ENCODE peak calls at places on chromosomes 2 and 18, in five cellular contexts. H, U, V, X and R are unnamed samples.
A peak's percentile ranks its signal among the peaks of the same experiment; 100 is the strongest.

GRCh38 chr18:55634545-55634944 is 46.6 kb upstream of the TCF4 start:
- DNase-seq in H (no peak), U (peak; percentile 61), V (no peak), X (peak; percentile 78), R (no peak)

GRCh38 chr18:79511671-79512301 is 116.1 kb downstream of the NFATC1 start:
- DNase-seq in H (no peak), U (no peak), V (peak; percentile 31), X (peak; percentile 13), R (no peak)

GRCh38 chr2:239433777-239434396 is 33.1 kb upstream of the HDAC4 start:
- DNase-seq in H (no peak), U (no peak), V (no peak), X (no peak), R (no peak)

GRCh38 chr18:56380682-56381081 is 257.7 kb downstream of the TXNL1 start:
- DNase-seq in H (no peak), U (no peak), V (no peak), X (no peak), R (no peak)

GRCh38 chr18:76564636-76565237 is 69.7 kb upstream of the ZNF516 start:
- DNase-seq in H (no peak), U (no peak), V (no peak), X (peak; percentile 17), R (no peak)

GRCh38 chr18:57269756-57270534 is 82.4 kb upstream of the ST8SIA3 start:
- DNase-seq in H (no peak), U (no peak), V (no peak), X (no peak), R (no peak)

GRCh38 chr18:35786359-35787042 is 186.0 kb upstream of the RMP24 start:
- DNase-seq in H (no peak), U (no peak), V (no peak), X (no peak), R (no peak)

GRCh38 chr2:236861196-236861875 is 224.4 kb upstream of the COPS8 start:
- DNase-seq in H (no peak), U (no peak), V (no peak), X (no peak), R (no peak)

GRCh38 chr2:172427256-172427989 is at the start of gene ITGA6:
- DNase-seq in H (peak; percentile 47), U (peak; percentile 67), V (peak; percentile 88), X (no peak), R (peak; percentile 70)

GRCh38 chr2:205806126-205806905 is 124.0 kb downstream of the NRP2 start:
- DNase-seq in H (no peak), U (no peak), V (no peak), X (no peak), R (no peak)

GRCh38 chr2:210195066-210195852 is 24.1 kb upstream of the KANSL1L start:
- DNase-seq in H (no peak), U (no peak), V (no peak), X (peak; percentile 78), R (peak; percentile 18)

GRCh38 chr2:192546566-192546965 is 351.8 kb upstream of the TMEFF2 start:
- DNase-seq in H (no peak), U (no peak), V (no peak), X (no peak), R (no peak)

GRCh38 chr2:30385327-30385726 is 61.7 kb upstream of the LCLAT1 start:
- DNase-seq in H (no peak), U (no peak), V (peak; percentile 67), X (peak; percentile 54), R (no peak)

GRCh38 chr2:30271300-30271699 is 40.0 kb downstream of the LBH start:
- DNase-seq in H (no peak), U (no peak), V (no peak), X (no peak), R (no peak)

GRCh38 chr18:47120428-47120827 is 29.9 kb downstream of the HDHD2 start:
- DNase-seq in H (peak; percentile 64), U (no peak), V (no peak), X (no peak), R (peak; percentile 22)

GRCh38 chr2:238083919-238084318 is 16.2 kb upstream of the ESPNL start:
- DNase-seq in H (no peak), U (no peak), V (no peak), X (no peak), R (no peak)

GRCh38 chr2:235357881-235358280 is 136.0 kb upstream of the AGAP1 start:
- DNase-seq in H (no peak), U (no peak), V (no peak), X (no peak), R (no peak)
- TF ChIP-seq CTCF in H (no peak), U (no peak), V (no peak), X (no peak), R (no peak)

DNA sequence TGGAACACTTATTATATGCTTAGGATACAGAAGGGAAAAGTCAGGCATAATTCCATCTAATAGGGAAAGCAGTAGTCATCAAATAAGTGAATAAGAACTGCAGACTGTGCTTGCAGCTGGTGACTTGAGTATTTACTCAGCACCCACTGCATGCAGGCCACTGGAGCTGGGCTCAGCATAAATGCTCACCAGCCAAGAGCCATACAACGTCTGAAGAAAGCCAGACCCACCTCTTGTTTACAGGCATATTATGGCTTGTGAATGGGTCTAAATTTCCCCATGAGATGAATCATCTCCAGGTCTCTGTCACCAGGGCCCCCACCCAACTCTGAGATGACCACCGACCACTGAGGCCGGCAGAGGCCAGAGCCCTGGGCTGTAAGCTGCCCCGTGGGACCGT is 123.8 kb upstream of the PKDCC start:
- DNase-seq in H (no peak), U (no peak), V (no peak), X (no peak), R (no peak)
- TF ChIP-seq CTCF in H (no peak), U (no peak), V (no peak), X (no peak), R (no peak)

DNA sequence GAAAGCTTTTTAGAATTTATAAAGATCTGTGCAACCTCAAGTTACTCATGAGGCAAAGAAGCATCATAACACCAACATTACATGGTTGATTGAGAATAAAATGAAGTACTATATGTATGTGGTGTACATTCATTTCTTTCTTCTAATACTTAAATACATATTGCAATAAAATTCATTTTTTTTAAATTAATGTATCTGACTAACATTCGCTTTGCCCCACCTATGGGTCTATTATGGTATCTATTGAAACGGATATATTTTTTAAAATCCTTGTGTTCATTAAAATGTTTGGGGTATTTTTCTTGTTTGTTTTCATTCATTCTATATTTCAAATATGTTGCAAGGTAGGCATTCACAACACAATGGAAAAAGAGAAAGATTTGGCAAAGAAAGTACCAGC is 237.5 kb downstream of the DSEL start:
- DNase-seq in H (no peak), U (no peak), V (no peak), X (no peak), R (no peak)
- TF ChIP-seq CTCF in H (no peak), U (no peak), V (no peak), X (peak; percentile 5), R (no peak)

DNA sequence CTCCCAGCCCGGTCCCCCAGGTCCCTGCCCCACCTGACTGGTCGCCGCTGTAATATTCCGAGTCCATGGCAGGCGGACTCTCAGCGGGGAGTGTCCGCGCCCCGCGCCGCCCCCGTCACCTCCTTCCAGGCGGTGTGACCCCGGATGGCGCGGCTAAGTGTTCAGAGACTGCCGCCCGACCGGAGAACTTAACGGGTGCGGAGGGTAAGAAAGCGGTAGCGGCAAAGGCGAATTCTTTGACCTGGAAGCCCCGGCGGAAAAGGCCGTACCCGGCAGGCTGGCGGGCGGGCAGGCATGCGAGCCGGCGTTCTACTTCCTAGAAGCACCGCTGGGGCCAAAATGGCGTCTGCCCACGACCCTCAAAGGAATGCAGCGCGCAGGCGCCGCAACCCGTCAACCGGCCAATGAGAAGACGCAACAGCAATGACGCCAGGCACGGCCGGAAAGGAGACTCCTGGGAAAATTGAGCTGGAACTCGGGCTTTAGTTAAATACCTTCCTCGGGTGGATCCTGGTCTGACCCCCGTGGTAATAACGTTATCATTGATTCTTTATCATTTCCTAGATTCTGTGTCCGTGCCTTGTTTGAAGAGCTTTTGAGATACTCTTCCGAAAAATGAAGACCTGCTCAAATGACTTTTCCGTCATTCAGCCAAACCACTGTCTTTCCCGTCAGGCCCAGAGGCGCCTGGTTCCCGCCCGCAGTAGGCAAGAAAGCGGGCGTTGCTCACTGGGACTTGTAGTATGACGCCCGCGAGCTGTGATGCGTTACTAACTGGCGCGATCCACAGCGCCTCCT is at the start of gene IWS1:
- DNase-seq in H (peak; percentile 95), U (peak; percentile 90), V (peak; percentile 96), X (peak; percentile 98), R (peak; percentile 94)
- TF ChIP-seq CTCF in H (no peak), U (no peak), V (no peak), X (peak; percentile 23), R (no peak)

DNA sequence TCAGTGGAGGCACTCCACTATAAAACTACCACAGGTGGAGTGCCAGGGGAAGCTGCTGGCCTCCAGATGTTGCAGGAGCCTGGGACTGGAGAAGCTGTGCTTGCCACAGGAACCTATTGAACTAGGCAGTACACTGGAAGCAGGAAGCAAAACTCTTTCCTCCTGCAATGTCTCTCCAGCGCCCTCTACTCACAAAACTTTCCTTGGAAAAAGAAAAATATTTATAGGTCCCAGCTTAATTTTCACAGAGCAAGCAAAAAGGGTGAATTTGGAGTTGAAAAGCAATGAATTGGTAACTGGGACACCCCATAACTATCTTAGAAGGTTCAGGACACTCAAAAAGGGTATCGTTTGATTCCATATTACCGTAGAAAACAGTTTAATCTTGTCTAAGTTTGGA is 33.2 kb upstream of the REEP1 start:
- DNase-seq in H (no peak), U (no peak), V (no peak), X (no peak), R (no peak)
- TF ChIP-seq CTCF in H (peak; percentile 3), U (no peak), V (peak; percentile 28), X (peak; percentile 10), R (no peak)

DNA sequence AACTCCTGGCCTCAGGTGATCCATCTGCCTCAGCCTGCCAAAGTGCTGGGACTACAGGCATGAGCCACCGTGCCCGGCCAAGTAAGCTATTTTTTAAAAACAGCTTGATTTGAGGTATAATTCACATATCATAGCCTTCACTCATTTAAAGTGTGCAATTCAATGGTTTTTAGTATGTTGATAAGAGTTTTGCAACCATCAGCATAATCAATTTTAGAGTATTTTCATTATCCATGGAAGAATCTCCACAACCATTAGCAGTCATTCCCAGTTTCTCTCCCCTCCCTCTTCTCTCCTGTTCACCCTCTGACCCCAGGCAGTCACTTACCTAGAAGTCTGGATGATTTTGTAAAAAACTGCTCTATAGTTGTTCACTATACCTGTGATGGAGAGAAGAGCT is 4.7 kb upstream of the LYG2 start:
- DNase-seq in H (no peak), U (no peak), V (no peak), X (no peak), R (no peak)
- TF ChIP-seq CTCF in H (no peak), U (no peak), V (no peak), X (no peak), R (no peak)

DNA sequence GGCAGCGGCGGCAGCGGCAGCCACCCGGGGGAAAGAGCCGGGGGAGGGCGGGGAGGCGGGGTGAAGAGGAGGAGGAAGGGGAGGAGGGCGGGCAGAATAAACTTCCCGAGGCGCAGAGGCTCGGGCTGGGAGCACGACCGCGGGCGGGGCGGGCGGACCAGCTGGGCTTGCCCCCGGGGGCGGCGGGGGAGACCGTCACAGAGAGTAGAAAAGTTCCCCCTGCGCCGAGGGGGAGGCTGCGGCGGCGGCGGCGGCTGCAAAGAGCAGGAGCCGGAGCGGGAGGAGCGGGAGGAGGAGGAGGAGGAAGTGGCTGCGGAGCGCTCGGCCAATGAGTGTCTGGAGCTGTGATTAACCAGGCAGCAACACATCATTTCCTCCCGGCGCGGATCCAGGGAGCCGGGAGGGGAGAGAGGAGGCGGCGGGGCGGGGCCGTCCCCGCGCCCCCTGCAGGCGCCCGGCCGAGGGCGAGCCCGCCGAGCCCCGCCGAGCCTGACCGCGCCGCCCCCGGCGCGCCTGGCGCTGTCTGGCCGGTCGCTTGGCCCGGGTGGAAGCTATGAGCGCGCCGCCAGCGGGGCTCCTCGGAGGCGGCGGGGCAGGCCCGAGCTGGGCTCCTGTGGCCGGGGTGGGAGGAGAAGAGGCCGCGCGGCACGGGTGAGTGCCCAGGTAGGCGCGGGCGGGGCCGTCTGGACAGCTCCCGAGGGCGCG is at the start of gene ACVR1:
- DNase-seq in H (peak; percentile 72), U (peak; percentile 44), V (peak; percentile 95), X (peak; percentile 98), R (peak; percentile 86)
- TF ChIP-seq CTCF in H (peak; percentile 11), U (no peak), V (peak; percentile 40), X (peak; percentile 23), R (peak; percentile 39)